ENCODE peak calls at places on chromosome 11, in eight cellular contexts. J, K, D, P, F, V, Z and A are unnamed samples.

GRCh38 chr11:131077340-131077739 is 161.1 kb upstream of the SNX19 start:
- DNase-seq in J (no peak), K (no peak), D (no peak), P (no peak), F (no peak), V (no peak), Z (no peak), A (no peak)

GRCh38 chr11:95108159-95108611 is 18.5 kb downstream of the ENDOD1 start:
- DNase-seq in J (no peak), K (peak), D (no peak), P (no peak), F (peak), V (no peak), Z (peak), A (no peak)

GRCh38 chr11:19239039-19239438 is 1.7 kb downstream of the E2F8 start:
- DNase-seq in J (no peak), K (no peak), D (no peak), P (no peak), F (no peak), V (no peak), Z (no peak), A (no peak)

GRCh38 chr11:58392741-58393140 is 13.9 kb downstream of the OR5B3 start:
- DNase-seq in J (no peak), K (no peak), D (no peak), P (no peak), F (no peak), V (no peak), Z (no peak), A (no peak)

GRCh38 chr11:116694815-116695590 is 77.8 kb downstream of the BUD13 start:
- DNase-seq in J (no peak), K (no peak), D (no peak), P (no peak), F (no peak), V (no peak), Z (no peak), A (no peak)

GRCh38 chr11:75031224-75031753 is 42.6 kb downstream of the NEU3 start:
- DNase-seq in J (no peak), K (no peak), D (no peak), P (peak), F (no peak), V (no peak), Z (no peak), A (no peak)

GRCh38 chr11:134248910-134249480 is 4.2 kb downstream of the THYN1 start:
- DNase-seq in J (no peak), K (no peak), D (no peak), P (no peak), F (no peak), V (no peak), Z (no peak), A (no peak)

GRCh38 chr11:77316733-77317342 is 15.4 kb upstream of the GDPD4 start:
- DNase-seq in J (no peak), K (no peak), D (no peak), P (no peak), F (no peak), V (no peak), Z (no peak), A (no peak)

GRCh38 chr11:102757823-102758549 is 22.4 kb downstream of the MMP10 start:
- DNase-seq in J (no peak), K (no peak), D (no peak), P (peak), F (no peak), V (no peak), Z (no peak), A (no peak)

GRCh38 chr11:78202733-78203167 is 14.0 kb downstream of the USP35 start:
- DNase-seq in J (peak), K (no peak), D (peak), P (no peak), F (no peak), V (no peak), Z (no peak), A (peak)

DNA sequence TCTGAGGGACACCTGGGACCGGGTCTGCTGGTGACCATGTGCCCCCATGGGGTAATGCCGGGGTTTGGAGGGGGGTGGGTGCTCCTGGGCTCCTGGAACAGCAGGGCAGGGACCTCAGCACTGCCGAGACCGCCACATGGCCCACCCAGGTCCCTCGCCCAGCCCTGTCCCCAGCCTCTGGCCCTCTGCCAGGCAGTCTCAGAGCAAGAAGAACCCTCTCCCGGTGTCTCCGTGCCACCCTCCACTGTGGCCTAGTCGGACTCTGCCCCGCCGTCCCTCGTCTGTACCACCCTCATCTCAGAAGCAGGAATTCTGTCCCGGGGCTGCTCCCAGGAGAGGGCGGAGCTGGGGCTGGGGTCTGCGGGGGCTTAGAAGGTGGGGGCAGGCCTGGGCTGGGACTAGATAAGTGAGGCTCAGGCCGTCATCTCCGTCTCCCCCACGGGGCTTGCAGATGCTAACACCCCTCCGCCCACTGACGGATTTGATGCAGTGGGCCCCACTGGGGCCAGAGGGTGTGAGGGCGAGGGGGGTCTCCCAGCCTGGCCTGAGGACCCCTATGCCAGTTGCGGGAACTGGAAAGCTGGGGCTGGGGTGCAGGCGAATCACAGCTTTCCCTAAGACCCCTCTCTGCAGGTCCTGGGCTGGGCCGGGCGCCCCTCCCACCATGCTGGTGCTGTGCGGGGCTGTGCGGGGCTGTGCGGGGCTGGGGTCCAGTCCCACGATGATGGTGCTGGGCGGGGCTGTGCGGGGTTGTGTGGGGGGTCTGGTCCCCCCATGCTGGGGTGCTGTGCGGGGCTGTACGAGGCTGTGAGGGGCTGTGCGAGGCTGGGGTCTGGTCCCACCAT is 1.1 kb downstream of the MUC5AC start:
- DNase-seq in J (no peak), K (no peak), D (no peak), P (no peak), F (peak), V (no peak), Z (no peak), A (no peak)
- H3K27ac ChIP-seq in J (no peak), K (no peak), D (no peak), P (no peak), F (no peak), V (no peak), Z (no peak), A (no peak)

DNA sequence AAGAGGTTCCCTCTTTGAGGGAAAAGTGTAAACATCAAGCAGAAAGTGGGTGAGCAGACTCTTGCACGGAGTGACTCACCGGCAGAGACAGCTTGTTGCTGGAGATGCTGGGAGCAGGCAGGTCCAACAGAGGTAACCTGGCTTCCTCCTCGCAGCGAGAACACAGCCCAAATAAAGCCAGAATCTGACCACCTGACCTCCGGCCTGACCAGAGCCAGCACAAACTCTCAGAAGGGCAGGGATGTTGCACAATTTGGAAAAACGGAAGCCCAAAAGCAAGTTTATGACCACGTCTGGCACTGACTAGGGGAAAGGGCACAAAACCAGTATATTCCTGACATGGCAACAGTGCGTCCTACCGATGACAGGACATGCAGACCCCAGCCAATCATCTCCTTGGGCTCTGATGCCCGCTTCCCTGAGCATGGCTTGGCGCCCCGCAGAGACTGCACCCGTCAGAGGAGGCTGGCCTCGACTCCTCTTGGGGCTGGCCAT is 5.4 kb downstream of the SMCO4 start:
- DNase-seq in J (peak), K (peak), D (no peak), P (no peak), F (peak), V (no peak), Z (peak), A (no peak)
- H3K27ac ChIP-seq in J (peak), K (peak), D (no peak), P (no peak), F (peak), V (no peak), Z (peak), A (no peak)

DNA sequence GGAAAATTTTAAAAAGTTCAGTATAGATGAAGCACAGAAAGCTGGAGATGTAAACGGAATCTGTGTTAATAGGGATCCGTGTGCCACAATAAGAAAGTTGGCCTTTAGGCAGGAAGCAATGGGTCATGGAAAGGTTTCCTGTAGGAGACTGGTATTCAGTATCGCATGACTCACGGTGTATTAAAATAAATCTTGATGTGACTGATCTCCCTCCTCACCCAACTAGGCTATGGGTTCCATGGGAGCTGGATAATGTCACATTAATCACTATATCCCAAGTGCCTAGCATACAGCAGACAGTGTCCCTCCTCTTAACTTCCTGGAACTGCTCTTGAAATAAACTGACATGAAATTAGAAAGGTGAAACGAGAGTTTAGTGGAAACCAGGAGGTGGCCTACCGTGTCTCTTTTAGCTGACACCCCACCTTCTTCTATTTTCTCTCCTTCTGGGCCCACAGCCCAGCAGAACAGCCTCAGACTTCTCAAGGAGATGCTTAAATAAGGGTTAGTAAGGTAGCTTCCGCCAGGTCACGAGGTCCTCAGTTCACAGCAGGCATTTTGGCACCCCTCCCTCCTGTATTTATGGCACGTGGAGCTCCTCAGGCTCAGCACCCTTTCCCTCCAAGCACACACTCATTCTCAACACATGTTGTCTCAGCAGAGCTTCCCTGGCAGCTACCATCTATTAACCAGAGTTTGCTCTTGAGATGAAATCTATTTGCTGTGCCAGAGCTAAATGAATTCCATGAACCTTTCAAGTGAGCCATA is 118.8 kb downstream of the NXPE2 start:
- DNase-seq in J (no peak), K (no peak), D (no peak), P (no peak), F (peak), V (no peak), Z (peak), A (no peak)
- H3K27ac ChIP-seq in J (no peak), K (no peak), D (no peak), P (no peak), F (peak), V (no peak), Z (peak), A (no peak)

DNA sequence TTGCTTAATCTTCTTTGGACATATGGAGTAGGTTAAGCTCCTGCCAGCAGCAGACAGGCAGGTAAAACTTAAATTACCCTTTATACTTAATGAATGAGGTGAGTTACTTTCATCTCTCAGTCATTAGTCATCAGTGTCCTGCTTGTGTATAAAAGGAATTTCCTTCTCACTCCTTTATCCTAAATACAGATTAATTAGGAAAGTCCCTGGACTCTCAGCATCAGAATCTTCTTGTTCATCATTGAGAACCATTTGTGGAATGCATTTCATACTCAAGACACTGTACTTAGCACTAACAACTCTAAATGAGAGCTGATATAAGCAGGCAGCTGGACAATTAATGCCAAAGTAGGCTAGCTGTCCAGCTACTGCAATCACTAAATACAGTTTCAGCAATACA is 630.4 kb downstream of the METTL15 start:
- DNase-seq in J (no peak), K (no peak), D (no peak), P (no peak), F (no peak), V (no peak), Z (no peak), A (no peak)
- H3K27ac ChIP-seq in J (no peak), K (no peak), D (no peak), P (no peak), F (no peak), V (no peak), Z (no peak), A (no peak)

GRCh38 chr11:35276396-35276795 is 137.4 kb downstream of the CD44 start:
- DNase-seq in J (no peak), K (peak), D (no peak), P (no peak), F (no peak), V (no peak), Z (no peak), A (no peak)

GRCh38 chr11:35277827-35278226 is 138.9 kb downstream of the CD44 start:
- DNase-seq in J (no peak), K (no peak), D (no peak), P (no peak), F (no peak), V (no peak), Z (no peak), A (no peak)

GRCh38 chr11:35274909-35275807 is 136.2 kb downstream of the CD44 start:
- DNase-seq in J (peak), K (peak), D (no peak), P (no peak), F (peak), V (no peak), Z (no peak), A (no peak)

GRCh38 chr11:35272391-35272821 is 133.4 kb downstream of the CD44 start:
- DNase-seq in J (no peak), K (no peak), D (no peak), P (no peak), F (no peak), V (no peak), Z (no peak), A (no peak)

DNA sequence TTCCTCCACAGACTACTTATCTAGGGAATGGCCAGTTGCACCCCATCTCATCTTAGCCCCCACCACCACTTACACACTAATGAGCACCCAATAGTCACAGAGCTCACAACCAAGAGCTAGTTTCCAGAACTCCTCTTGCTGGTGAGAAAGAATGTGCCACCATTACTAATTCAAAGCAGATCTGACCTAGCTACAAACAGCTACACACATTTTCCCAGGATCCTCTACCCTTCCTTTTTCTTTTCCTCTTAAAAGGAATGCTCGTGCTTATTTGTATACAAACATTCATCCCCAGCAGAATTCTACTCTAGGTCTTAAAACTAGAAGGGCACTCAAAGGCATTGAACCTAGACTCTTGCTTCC is 136.8 kb downstream of the CD44 start:
- DNase-seq in J (no peak), K (no peak), D (no peak), P (no peak), F (no peak), V (no peak), Z (no peak), A (no peak)
- H3K27ac ChIP-seq in J (peak), K (peak), D (no peak), P (no peak), F (no peak), V (no peak), Z (no peak), A (no peak)